ENCODE peak calls at places on chromosome 13, in seven cellular contexts. S is Peyer's patch, A is brain microvascular endothelial cell, V is BJ, Z is lower leg skin, O is breast epithelium, C is ascending aorta. U is an unnamed sample.

GRCh38 chr13:39148513-39148961 is 110.3 kb downstream of the NHLRC3 start:
- DNase-seq in Z (peak), S (peak), O (no peak), V (peak), A (peak), C (no peak), U (peak)

GRCh38 chr13:91036886-91037285 is 310.6 kb upstream of the MIR17HG start:
- DNase-seq in A (no peak), O (no peak), S (no peak), V (no peak), C (no peak), Z (no peak), U (no peak)

GRCh38 chr13:111115841-111116500 is 861 bp downstream of the ARHGEF7 start:
- DNase-seq in V (peak), O (no peak), C (peak), Z (peak), A (peak), S (no peak), U (no peak)

GRCh38 chr13:35485451-35485850 is 9.0 kb upstream of the MAB21L1 start:
- DNase-seq in V (no peak), S (no peak), O (no peak), C (no peak), Z (no peak), A (no peak), U (no peak)

GRCh38 chr13:111881700-111882099 is 185.2 kb upstream of the SOX1 start:
- DNase-seq in O (no peak), C (no peak), Z (no peak), S (peak), A (no peak), V (no peak), U (no peak)

GRCh38 chr13:31012285-31013024 is 80.0 kb downstream of the TEX26 start:
- DNase-seq in C (no peak), A (peak), O (no peak), S (no peak), V (no peak), Z (no peak), U (no peak)

GRCh38 chr13:109369357-109370052 is 416.9 kb downstream of the IRS2 start:
- DNase-seq in Z (no peak), V (no peak), S (no peak), C (no peak), A (no peak), O (no peak), U (no peak)

GRCh38 chr13:110634558-110634957 is 19.2 kb downstream of the NAXD start:
- DNase-seq in V (no peak), O (no peak), Z (no peak), S (no peak), A (peak), C (no peak), U (no peak)

GRCh38 chr13:112725346-112726017 is 35.6 kb downstream of the ATP11A start:
- DNase-seq in A (no peak), Z (no peak), C (no peak), V (no peak), O (no peak), S (peak), U (no peak)

DNA sequence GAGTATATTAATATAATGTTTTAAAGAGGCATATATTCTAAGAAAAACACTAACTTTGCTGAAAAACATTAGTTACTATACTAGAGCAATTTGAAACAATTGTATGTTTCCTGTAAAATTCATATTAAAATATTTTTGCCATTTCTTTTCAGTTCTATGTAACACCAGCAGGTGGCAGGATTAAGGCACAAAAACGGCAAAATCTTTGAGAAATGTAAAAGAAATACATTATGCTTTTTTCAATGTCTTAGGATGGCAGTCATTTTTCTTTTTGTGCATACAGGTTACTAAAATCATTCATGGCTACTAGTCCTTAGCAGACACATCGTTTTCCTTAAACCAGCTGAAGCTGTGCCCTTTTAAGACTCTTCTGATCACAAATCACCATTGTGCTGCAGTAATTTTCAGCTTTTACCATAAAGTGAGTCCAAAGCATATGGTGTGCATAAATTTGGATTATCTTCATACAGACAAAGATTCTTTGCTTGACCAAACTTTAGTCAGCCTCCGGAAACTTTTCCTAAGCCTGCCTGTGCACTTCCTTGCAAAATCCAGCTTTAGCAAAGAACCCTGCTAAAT is 800.7 kb upstream of the SLITRK5 start:
- DNase-seq in Z (no peak), O (no peak), A (no peak), V (no peak), S (no peak), C (no peak), U (no peak)
- TF ChIP-seq CTCF in Z (no peak), O (peak), A (peak), V (peak), S (no peak), C (peak), U (peak)

GRCh38 chr13:27965740-27966640 is 3.1 kb downstream of the CDX2 start:
- DNase-seq in O (no peak), A (no peak), Z (no peak), C (no peak), S (no peak), V (no peak), U (no peak)
- H3K4me3 ChIP-seq in O (no peak), A (no peak), Z (no peak), C (no peak), S (no peak), V (no peak), U (no peak)

GRCh38 chr13:50080158-50080855 is 65.1 kb downstream of the KCNRG start:
- DNase-seq in O (no peak), V (no peak), Z (no peak), A (peak), S (peak), C (no peak), U (no peak)

GRCh38 chr13:50080856-50081105 is 65.5 kb downstream of the KCNRG start:
- DNase-seq in S (no peak), Z (no peak), A (no peak), O (no peak), V (no peak), C (no peak), U (no peak)

GRCh38 chr13:50081899-50082425 is 66.7 kb downstream of the KCNRG start:
- DNase-seq in V (peak), S (peak), Z (peak), A (peak), O (peak), C (peak), U (peak)

GRCh38 chr13:50082426-50083283 is 67.4 kb downstream of the KCNRG start:
- DNase-seq in O (peak), C (peak), A (peak), Z (peak), S (peak), V (no peak), U (peak)

DNA sequence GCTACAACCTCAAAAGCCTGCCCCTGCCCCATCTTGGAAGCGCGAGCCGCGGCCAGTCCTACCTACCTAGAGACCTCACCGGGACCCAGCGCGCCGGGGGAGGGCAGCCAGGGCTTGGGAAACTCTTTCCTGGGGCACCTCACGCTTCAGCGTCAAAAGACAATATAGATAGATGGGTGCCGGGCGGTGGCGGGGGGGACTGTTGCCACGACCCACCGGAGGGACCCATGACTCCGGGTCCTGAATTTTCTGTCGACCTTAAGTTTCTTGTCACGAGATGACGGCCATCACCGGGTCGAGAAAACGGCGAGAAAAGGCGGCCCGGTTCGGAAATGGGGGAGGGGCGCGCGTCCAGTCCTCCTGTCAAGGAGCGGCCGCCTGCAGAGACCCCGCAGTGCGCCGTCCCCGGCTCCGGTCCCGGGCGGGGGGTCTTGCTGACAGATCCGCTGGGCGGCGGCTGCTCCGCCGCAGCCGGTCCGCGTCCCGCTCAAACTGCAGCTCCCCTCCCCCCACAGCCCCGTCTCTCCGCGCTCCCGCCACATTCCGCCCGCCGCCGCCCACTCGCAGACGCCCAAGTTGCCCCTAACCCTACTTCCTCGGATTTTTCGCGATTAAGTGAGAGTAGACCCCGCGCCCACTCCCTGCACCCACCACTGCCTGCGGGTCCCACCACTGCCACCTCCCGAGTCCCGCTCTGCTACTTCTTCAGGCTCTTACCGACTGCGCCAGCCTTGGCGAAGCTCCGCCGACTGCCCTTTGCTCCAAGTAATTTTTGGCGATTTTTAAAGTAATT is 66.1 kb downstream of the KCNRG start:
- DNase-seq in C (peak), A (no peak), S (peak), V (no peak), O (peak), Z (peak), U (no peak)
- TF ChIP-seq CTCF in C (peak), A (no peak), S (no peak), V (no peak), O (no peak), Z (no peak), U (peak)

GRCh38 chr13:99176309-99177276 is 24.1 kb upstream of the UBAC2 start:
- DNase-seq in O (peak), A (peak), C (peak), Z (peak), V (no peak), S (peak), U (no peak)
- H3K4me3 ChIP-seq in O (no peak), A (no peak), C (no peak), Z (no peak), V (no peak), S (no peak), U (no peak)

U was measured in retinal pigment epithelial cell.